ENCODE peak calls at places on chromosomes 6 and 20, in seven cellular contexts. N, W, J, H, O, R and K are unnamed samples.

GRCh38 chr6:36962874-36963273 is 8.3 kb downstream of the PI16 start:
- DNase-seq in O (peak), R (no peak), W (peak), J (peak), H (no peak), N (peak), K (peak)

GRCh38 chr6:38187285-38187684 is 367.8 kb downstream of the ZFAND3 start:
- DNase-seq in O (no peak), H (no peak), J (no peak), N (no peak), W (no peak), R (no peak), K (no peak)

GRCh38 chr20:25421107-25421506 is 13.6 kb downstream of the GINS1 start:
- DNase-seq in R (no peak), N (no peak), O (no peak), J (no peak), H (no peak), W (no peak), K (no peak)

GRCh38 chr6:161963181-161963580 is 689.3 kb upstream of the AGPAT4 start:
- DNase-seq in R (no peak), N (no peak), H (no peak), W (no peak), J (no peak), O (no peak), K (no peak)

GRCh38 chr6:42407379-42407778 is 44.3 kb downstream of the TRERF1 start:
- DNase-seq in N (no peak), H (no peak), W (no peak), O (peak), R (peak), J (no peak), K (peak)

GRCh38 chr6:80316655-80317332 is 210.3 kb downstream of the BCKDHB start:
- DNase-seq in O (no peak), H (no peak), J (no peak), W (no peak), N (no peak), R (no peak), K (no peak)

GRCh38 chr6:73394577-73395354 is at the start of gene DDX43:
- DNase-seq in W (no peak), R (no peak), J (no peak), N (no peak), O (no peak), H (peak), K (peak)

GRCh38 chr20:20780127-20780822 is 67.8 kb upstream of the RALGAPA2 start:
- DNase-seq in J (peak), N (peak), H (peak), W (peak), R (no peak), O (no peak), K (no peak)

GRCh38 chr20:11676618-11677289 is 240.9 kb upstream of the BTBD3 start:
- DNase-seq in O (peak), J (no peak), W (peak), N (peak), R (peak), H (no peak), K (peak)

GRCh38 chr20:47354388-47354709 is 2.1 kb downstream of the ZMYND8 start:
- DNase-seq in O (no peak), R (no peak), J (no peak), W (no peak), N (no peak), H (no peak), K (no peak)

GRCh38 chr20:36929290-36929689 is 22.2 kb downstream of the SAMHD1 start:
- DNase-seq in W (no peak), R (no peak), J (no peak), H (no peak), N (no peak), O (peak), K (no peak)

GRCh38 chr6:26064619-26065257 is 22.5 kb upstream of the HFE start:
- DNase-seq in W (peak), R (peak), J (no peak), H (no peak), N (no peak), O (peak), K (no peak)

GRCh38 chr6:106692112-106692822 is 62.9 kb downstream of the QRSL1 start:
- DNase-seq in H (no peak), R (no peak), O (peak), W (no peak), N (peak), J (no peak), K (peak)

GRCh38 chr6:44642870-44643522 is 255.5 kb downstream of the CDC5L start:
- DNase-seq in N (no peak), O (peak), H (no peak), J (no peak), R (no peak), W (peak), K (no peak)

GRCh38 chr20:40668449-40669228 is 20.4 kb downstream of the MAFB start:
- DNase-seq in H (no peak), O (no peak), J (no peak), R (no peak), N (peak), W (no peak), K (no peak)

GRCh38 chr6:85942844-85943243 is 300.2 kb upstream of the SYNCRIP start:
- DNase-seq in W (no peak), H (no peak), N (no peak), J (no peak), R (no peak), O (no peak), K (no peak)

DNA sequence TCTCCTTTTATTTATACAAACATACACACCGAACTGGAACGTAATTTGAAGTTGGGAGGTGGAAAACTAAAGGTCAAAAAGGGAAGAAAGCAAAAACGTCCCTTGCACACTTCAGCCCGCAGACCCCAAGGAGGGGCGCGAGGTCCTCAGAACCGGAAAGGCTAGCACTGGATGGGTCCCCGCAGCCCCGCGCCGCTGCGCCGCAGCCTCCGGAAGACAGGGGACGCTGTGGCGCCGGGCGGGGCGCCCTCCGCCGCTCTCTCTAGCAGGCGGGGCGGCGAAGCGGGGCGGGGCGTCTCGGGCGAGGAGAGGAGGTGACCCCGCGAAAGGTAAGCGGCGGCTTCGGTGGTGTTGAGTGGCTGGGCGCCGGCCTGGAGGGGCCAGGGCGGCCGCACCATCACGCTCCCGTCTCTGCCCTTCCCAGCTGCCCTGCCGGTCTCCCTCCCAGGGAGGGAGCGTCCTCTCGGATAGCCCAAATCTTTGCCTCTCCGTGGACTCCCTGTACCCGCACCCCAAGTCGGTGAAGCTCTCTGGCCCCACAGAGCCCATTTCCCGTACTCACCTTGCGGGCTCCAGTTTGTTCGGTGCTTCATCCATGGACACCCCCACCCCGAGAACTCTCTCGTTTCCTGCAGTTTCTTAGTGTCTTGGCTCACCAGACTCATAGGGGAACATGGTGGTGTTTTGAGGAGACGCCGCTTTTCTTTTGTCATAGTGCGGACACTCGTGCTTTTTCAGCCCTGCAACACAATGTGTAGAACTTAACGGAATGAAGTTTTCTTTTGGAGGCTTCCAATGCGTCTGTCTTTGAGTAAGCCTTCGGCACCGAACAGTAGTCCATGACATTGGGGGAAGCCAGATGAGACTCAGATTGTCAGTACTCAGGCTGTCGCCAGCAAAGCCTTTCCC is at the start of gene SMIM8:
- DNase-seq in W (peak), R (peak), J (peak), O (peak), N (peak), H (peak), K (peak)
- TF ChIP-seq POLR2A in W (peak), R (peak), J (peak), O (no peak), N (peak), H (no peak), K (peak)

GRCh38 chr20:38173237-38174156 is 8.4 kb upstream of the TGM2 start:
- DNase-seq in O (peak), N (no peak), W (peak), J (no peak), R (peak), H (no peak), K (peak)
- TF ChIP-seq POLR2A in O (peak), N (no peak), W (no peak), J (no peak), R (no peak), H (no peak), K (no peak)

GRCh38 chr6:157786221-157786620 is 36.8 kb upstream of the SNX9 start:
- DNase-seq in O (no peak), J (no peak), H (no peak), R (no peak), W (no peak), N (no peak), K (no peak)
- TF ChIP-seq POLR2A in O (no peak), J (no peak), H (no peak), R (no peak), W (no peak), N (no peak), K (no peak)

DNA sequence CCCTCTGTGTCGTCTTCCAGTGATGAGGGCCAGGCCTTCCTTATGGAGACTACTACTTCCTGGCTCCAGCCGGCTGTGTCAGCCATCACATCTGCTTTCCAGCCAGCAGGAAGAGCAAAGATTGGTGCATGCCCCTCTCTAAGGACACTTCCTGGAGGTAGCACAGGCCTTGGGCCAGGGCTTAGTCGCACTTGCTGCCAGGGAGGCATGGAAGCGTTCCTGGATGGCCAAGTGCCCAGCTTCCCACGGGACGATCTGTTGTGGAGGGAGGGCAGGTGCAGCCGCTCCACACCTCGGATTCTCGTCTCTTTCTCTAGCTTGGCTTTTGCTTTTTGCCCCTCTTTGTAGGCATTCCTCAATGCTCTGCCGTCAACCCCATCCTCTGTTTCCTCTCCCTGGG is 11.9 kb downstream of the ERMARD start:
- DNase-seq in H (no peak), N (peak), R (no peak), W (no peak), O (no peak), J (no peak), K (no peak)
- TF ChIP-seq POLR2A in H (no peak), N (no peak), R (no peak), W (no peak), O (no peak), J (no peak), K (no peak)

GRCh38 chr6:105459884-105460283 is 57.0 kb upstream of the PREP start:
- DNase-seq in W (peak), N (no peak), H (no peak), J (no peak), O (peak), R (no peak), K (peak)
- TF ChIP-seq POLR2A in W (no peak), N (no peak), H (no peak), J (no peak), O (no peak), R (no peak), K (no peak)

GRCh38 chr6:32972353-32973143 is 4.2 kb downstream of the BRD2 start:
- DNase-seq in O (no peak), W (peak), R (peak), H (peak), J (no peak), N (peak), K (no peak)

GRCh38 chr6:32970413-32971244 is 2.2 kb downstream of the BRD2 start:
- DNase-seq in O (peak), N (peak), J (peak), H (peak), R (peak), W (peak), K (peak)

GRCh38 chr6:32971245-32971580 is 2.8 kb downstream of the BRD2 start:
- DNase-seq in O (no peak), H (no peak), R (no peak), W (no peak), N (no peak), J (no peak), K (no peak)

GRCh38 chr6:32973144-32973854 is 4.9 kb downstream of the BRD2 start:
- DNase-seq in O (peak), J (no peak), W (peak), R (peak), H (peak), N (peak), K (no peak)

DNA sequence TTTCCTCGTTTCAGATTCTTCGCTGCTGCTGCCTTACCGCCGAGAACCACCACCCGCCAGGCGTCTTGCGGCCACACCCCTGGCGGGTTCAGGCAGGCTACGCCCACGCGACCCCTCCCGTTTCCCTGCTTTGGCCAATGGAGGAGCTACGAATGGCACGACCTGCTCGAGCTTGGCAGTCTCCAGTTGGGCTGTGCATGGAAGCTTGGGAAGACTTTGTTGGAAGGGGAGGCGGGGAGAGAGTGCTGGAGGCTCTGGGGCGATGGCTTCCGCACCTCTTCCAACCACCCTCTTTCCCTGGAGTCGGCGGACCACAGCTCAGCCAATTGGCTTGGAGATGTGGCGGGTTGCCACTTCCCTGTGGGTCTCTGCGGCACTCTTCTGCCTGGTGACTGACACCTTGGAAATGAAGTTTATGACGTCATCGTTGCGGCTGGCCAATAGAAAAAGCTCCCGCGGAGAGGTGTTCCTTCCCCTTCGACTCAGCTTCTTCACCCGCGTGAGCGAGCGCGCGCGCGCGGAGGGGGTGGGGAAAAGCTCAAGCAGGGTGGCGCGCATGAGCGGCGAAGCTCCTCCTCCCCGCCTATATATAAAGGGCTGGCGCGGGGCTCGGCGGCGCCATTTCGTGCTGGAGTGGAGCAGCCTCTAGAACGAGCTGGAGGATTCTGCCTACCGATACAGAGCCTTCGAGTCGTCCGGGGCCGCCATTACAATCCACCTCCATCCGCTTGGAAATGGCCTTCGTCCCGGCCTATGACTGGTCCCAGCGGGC is 3.4 kb downstream of the BRD2 start:
- DNase-seq in N (peak), R (peak), W (peak), J (peak), O (peak), H (peak), K (peak)
- TF ChIP-seq POLR2A in N (peak), R (peak), W (peak), J (peak), O (peak), H (peak), K (peak)

DNA sequence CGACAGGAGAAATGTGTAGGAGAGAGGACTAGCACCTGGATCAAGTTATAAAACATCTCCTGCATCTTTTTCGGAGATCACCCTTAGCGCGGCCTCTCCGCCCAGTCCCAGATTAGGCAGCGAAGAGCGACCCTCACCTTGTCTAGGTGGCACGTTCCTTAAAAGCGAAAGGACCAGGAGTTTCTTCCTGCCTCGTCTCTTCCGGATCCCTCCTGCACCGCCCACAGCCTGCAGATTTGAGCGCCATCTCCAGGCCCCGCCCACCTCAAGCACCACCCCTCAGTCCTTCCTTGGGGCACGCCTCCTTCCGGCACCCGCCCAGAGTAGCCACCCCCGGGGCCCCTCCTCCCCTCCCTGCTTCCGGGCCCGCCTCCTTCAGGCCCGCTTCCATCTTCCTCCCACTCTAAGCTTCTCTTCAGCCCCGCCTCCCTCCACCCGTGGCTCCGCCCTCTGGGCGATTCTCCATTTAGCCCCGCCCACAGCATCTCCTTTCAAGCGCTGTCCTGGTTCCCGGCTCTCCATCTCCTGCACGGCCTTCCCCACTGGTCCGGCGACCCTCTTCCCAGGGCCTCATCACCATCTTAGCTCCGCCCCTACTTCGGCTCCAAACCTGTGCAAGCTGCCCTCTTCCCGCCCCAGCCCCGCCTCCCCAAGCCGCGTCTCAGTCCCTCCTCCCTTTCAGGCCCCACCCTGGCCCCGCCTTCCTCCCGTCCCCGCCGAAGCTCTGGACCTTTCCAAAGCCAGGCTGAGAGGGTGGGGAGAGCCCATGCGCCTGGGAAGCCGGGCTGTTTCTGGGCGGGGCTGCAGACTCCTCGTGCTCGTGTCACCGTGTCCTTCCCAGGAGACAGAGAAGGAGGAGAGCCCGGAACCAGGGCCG is 550 bp upstream of the RALY start:
- DNase-seq in R (peak), H (peak), N (peak), J (peak), W (peak), O (peak), K (peak)
- TF ChIP-seq POLR2A in R (peak), H (peak), N (peak), J (peak), W (peak), O (peak), K (peak)